ENCODE peak calls at places on chromosomes 2 and 18, in six cellular contexts. P is sigmoid colon, Y is HCT116, U is HepG2, M is transverse colon, B is prostate gland. D is an unnamed sample.

GRCh38 chr2:160229591-160229990 is 29.5 kb upstream of the ITGB6 start:
- DNase-seq in U (no peak), Y (no peak), P (no peak), B (no peak), M (no peak), D (no peak)

GRCh38 chr2:219045937-219046550 is 4.7 kb upstream of the CFAP65 start:
- DNase-seq in M (no peak), B (no peak), P (no peak), Y (no peak), U (no peak), D (no peak)

GRCh38 chr2:98846041-98846440 is 90.0 kb downstream of the CRACDL start:
- DNase-seq in Y (no peak), M (no peak), U (no peak), B (no peak), P (no peak), D (no peak)

GRCh38 chr18:74496508-74497307 is 545 bp downstream of the CNDP2 start:
- DNase-seq in B (peak; percentile 42), U (peak; percentile 65), M (peak; percentile 70), P (peak; percentile 85), Y (peak; percentile 26), D (peak; percentile 86)

GRCh38 chr18:9053814-9054213 is 48.7 kb upstream of the NDUFV2 start:
- DNase-seq in Y (no peak), B (no peak), U (no peak), P (no peak), M (no peak), D (no peak)

GRCh38 chr2:105032476-105032875 is 5.4 kb upstream of the MRPS9 start:
- DNase-seq in Y (no peak), M (no peak), B (no peak), U (no peak), P (no peak), D (no peak)

GRCh38 chr2:210199186-210199765 is 26.0 kb downstream of the ACADL start:
- DNase-seq in Y (peak; percentile 12), U (peak; percentile 31), P (no peak), M (no peak), B (no peak), D (no peak)

GRCh38 chr2:170563401-170563800 is 151.7 kb upstream of the SP5 start:
- DNase-seq in M (no peak), Y (no peak), B (no peak), P (no peak), U (no peak), D (no peak)

GRCh38 chr2:40002339-40002738 is 223.3 kb upstream of the THUMPD2 start:
- DNase-seq in M (no peak), P (no peak), Y (no peak), B (no peak), U (no peak), D (no peak)

GRCh38 chr2:152098033-152098797 is 629 bp downstream of the CACNB4 start:
- DNase-seq in U (no peak), P (peak; percentile 72), B (peak; percentile 27), Y (no peak), M (peak; percentile 19), D (peak; percentile 68)

GRCh38 chr2:121613774-121614173 is 35.5 kb downstream of the CLASP1 start:
- DNase-seq in Y (no peak), U (no peak), P (no peak), M (no peak), B (no peak), D (no peak)

GRCh38 chr2:35790292-35790691 is 565.3 kb upstream of the CRIM1 start:
- DNase-seq in Y (no peak), B (no peak), M (no peak), P (no peak), U (no peak), D (no peak)

GRCh38 chr18:45250479-45250878 is 364.8 kb upstream of the SLC14A2 start:
- DNase-seq in B (no peak), M (no peak), U (no peak), Y (no peak), P (no peak), D (no peak)

GRCh38 chr2:187224989-187225388 is 223.1 kb downstream of the CALCRL start:
- DNase-seq in U (no peak), B (no peak), M (no peak), Y (no peak), P (no peak), D (no peak)

GRCh38 chr2:226882606-226883005 is 46.8 kb downstream of the RHBDD1 start:
- DNase-seq in M (no peak), P (no peak), U (no peak), Y (no peak), B (no peak), D (no peak)

GRCh38 chr2:41836944-41837343 is 210.9 kb upstream of the PKDCC start:
- DNase-seq in Y (peak; percentile 7), M (peak; percentile 35), B (no peak), U (no peak), P (no peak), D (no peak)

GRCh38 chr18:7567487-7568425 is 640 bp downstream of the PTPRM start:
- DNase-seq in U (no peak), M (peak; percentile 27), Y (no peak), B (peak; percentile 28), P (peak; percentile 83), D (peak; percentile 76)

GRCh38 chr2:158501301-158501700 is 44.5 kb downstream of the PKP4 start:
- DNase-seq in Y (no peak), M (no peak), P (peak; percentile 59), U (no peak), B (no peak), D (no peak)

GRCh38 chr2:43531251-43531650 is 64.6 kb downstream of the THADA start:
- DNase-seq in M (no peak), Y (no peak), P (no peak), B (no peak), U (no peak), D (no peak)

GRCh38 chr2:220440731-220441130 is 813.3 kb downstream of the SLC4A3 start:
- DNase-seq in Y (no peak), B (no peak), M (no peak), P (no peak), U (no peak), D (no peak)

GRCh38 chr2:26395394-26395793 is 6.3 kb upstream of the DRC1 start:
- DNase-seq in P (no peak), B (no peak), U (no peak), M (no peak), Y (no peak), D (no peak)

GRCh38 chr2:18971628-18972027 is 382.3 kb upstream of the NT5C1B start:
- DNase-seq in P (no peak), M (no peak), Y (no peak), U (no peak), B (no peak), D (no peak)

GRCh38 chr2:159399716-159400525 is 113.4 kb upstream of the WDSUB1 start:
- DNase-seq in M (no peak), Y (no peak), U (no peak), P (no peak), B (no peak), D (no peak)

GRCh38 chr2:120986898-120987650 is 251.4 kb downstream of the GLI2 start:
- DNase-seq in M (no peak), Y (no peak), P (peak; percentile 49), U (no peak), B (no peak), D (peak; percentile 25)

GRCh38 chr18:23373564-23373963 is 79.5 kb upstream of the RIOK3 start:
- DNase-seq in P (no peak), U (no peak), B (no peak), M (no peak), Y (no peak), D (no peak)

GRCh38 chr2:89820248-89820647 is 1128.8 kb downstream of the RPIA start:
- DNase-seq in U (no peak), M (no peak), P (no peak), B (no peak), Y (no peak), D (no peak)
- H3K9me3 ChIP-seq in U (no peaks in the 10 kb centered on the region), M (peaks cover 13% of the 10 kb centered on the region), P (peaks cover 58% of the 10 kb centered on the region), B (no peaks in the 10 kb centered on the region), Y (peaks cover 68% of the 10 kb centered on the region), D (peaks cover 45% of the 10 kb centered on the region)

GRCh38 chr2:237706257-237706656 is 78.9 kb downstream of the LRRFIP1 start:
- DNase-seq in Y (no peak), P (peak; percentile 59), B (no peak), U (no peak), M (no peak), D (no peak)

GRCh38 chr2:237702439-237703397 is 75.3 kb downstream of the LRRFIP1 start:
- DNase-seq in M (peak; percentile 53), U (no peak), P (peak; percentile 89), Y (no peak), B (no peak), D (no peak)

GRCh38 chr2:237701859-237702370 is 74.5 kb downstream of the LRRFIP1 start:
- DNase-seq in P (no peak), B (no peak), Y (no peak), M (no peak), U (no peak), D (no peak)

GRCh38 chr2:237705225-237705524 is 77.8 kb downstream of the LRRFIP1 start:
- DNase-seq in U (no peak), B (no peak), M (no peak), P (no peak), Y (no peak), D (no peak)

GRCh38 chr2:237704476-237705224 is 77.3 kb downstream of the LRRFIP1 start:
- DNase-seq in P (no peak), B (no peak), Y (no peak), M (no peak), U (no peak), D (peak; percentile 44)
- TF ChIP-seq POLR2AphosphoS5 in P (no peak), B (no peak), Y (no peak), M (peak; percentile 38), U (no peak), D (no peak)

DNA sequence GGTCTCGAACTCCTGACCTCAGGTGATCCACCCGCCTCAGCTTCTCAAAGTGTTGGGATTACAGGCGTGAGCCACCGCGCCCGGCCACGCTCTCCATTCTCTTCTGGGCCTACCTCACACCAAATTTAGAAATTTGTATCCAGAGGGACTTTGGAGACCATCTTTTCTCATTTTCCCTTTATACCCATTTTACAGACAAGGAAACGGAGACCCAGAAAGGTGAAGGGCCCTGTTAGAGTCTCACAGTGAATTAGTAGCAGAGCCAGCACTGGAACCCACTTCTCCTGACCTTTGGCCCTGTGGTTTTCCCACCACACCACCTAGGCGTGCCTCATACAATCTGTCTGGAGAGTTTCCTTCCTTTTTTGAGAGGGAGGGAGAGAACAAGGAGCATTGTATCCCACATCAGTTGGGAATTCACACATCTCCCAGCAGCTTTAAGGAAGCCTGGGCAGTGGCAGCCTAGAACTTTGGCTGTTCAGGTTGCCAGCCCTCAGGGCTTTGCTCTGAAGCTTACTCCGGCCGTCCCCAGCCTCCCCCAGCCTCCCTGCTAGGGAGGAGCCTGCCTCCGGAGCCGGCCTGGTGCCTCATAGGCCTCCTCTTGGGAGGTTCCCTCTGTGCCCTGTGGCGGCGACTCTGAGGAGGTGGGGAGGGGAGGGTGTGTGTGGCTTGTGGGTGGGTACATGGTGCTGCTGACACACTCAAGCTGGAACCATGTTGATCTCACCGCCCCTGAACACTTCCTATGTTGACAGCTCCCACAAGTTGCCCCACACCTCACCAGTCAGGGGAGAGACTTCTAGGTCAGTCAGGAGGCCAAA is 13.8 kb downstream of the FOSL2 start:
- DNase-seq in P (peak; percentile 73), Y (no peak), U (no peak), M (peak; percentile 62), B (no peak), D (no peak)
- H3K27ac ChIP-seq in P (peak overlapping the region; percentile 63), Y (peak overlapping the region; percentile 22), U (peak overlapping the region; percentile 38), M (peak overlapping the region; percentile 66), B (no peak overlapping the region), D (peak overlapping the region; percentile 64)

DNA sequence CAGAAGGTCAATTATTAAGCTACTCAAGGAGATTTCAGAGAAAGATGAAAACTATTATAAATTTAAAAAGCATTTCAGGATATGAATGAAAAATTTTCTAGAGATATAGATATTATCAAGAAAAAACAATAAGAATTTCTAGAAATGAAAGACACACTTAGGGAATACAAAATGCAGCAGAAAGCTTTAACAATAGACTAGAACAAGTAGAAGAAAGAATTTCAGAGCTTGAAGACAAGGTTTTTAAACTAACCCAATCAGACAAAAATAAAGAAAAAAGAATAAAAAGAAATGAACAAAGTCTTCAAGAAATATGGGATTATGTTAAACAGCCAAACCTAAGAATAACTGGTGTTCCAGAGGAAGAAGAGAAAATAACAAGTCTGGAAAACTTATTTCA is 34.4 kb downstream of the FLACC1 start:
- DNase-seq in M (no peak), U (no peak), Y (no peak), P (no peak), B (no peak), D (no peak)
- H3K9me3 ChIP-seq in M (peaks cover 9% of the 10 kb centered on the region), U (peaks cover 11% of the 10 kb centered on the region), Y (peaks cover 3% of the 10 kb centered on the region), P (peaks cover 6% of the 10 kb centered on the region), B (no peaks in the 10 kb centered on the region), D (peaks cover 18% of the 10 kb centered on the region)

D was measured in suprapubic skin.